ENCODE peak calls at places on chromosomes 6 and 20, in six cellular contexts. X is A549, U is adipocyte, G is tibial artery, R is upper lobe of right lung, F is pancreas. V is an unnamed sample. For H3K4me1, the result is how much of the 10 kb centered on the place peaks cover.

GRCh38 chr6:47103931-47104330 is 61.8 kb upstream of the ADGRF1 start:
- DNase-seq in X (peak), U (peak), G (peak), R (no peak), F (no peak), V (peak)

GRCh38 chr20:2822073-2822472 is 5.9 kb downstream of the TMEM239 start:
- DNase-seq in X (no peak), U (no peak), G (no peak), R (no peak), F (no peak), V (no peak)

GRCh38 chr6:83119742-83120300 is 52.4 kb downstream of the DOP1A start:
- DNase-seq in X (no peak), U (no peak), G (no peak), R (no peak), F (no peak), V (no peak)

GRCh38 chr20:8144282-8145245 is 12.5 kb downstream of the PLCB1 start:
- DNase-seq in X (no peak), U (peak), G (no peak), R (no peak), F (no peak), V (no peak)

GRCh38 chr6:30707281-30707850 is 9.7 kb downstream of the MDC1 start:
- DNase-seq in X (no peak), U (no peak), G (no peak), R (no peak), F (peak), V (no peak)

GRCh38 chr20:2879148-2879547 is 5.9 kb downstream of the PTPRA start:
- DNase-seq in X (no peak), U (peak), G (no peak), R (no peak), F (no peak), V (no peak)

GRCh38 chr6:12709116-12709515 is 7.5 kb upstream of the PHACTR1 start:
- DNase-seq in X (no peak), U (peak), G (no peak), R (no peak), F (no peak), V (no peak)

GRCh38 chr6:51112731-51113130 is 294.1 kb downstream of the TFAP2B start:
- DNase-seq in X (no peak), U (no peak), G (no peak), R (no peak), F (no peak), V (no peak)

GRCh38 chr6:21800948-21801438 is 207.4 kb downstream of the SOX4 start:
- DNase-seq in X (peak), U (peak), G (no peak), R (no peak), F (peak), V (no peak)

GRCh38 chr20:64095927-64096326 is 11.4 kb downstream of the NPBWR2 start:
- DNase-seq in X (no peak), U (no peak), G (no peak), R (no peak), F (no peak), V (no peak)

GRCh38 chr6:150492507-150492906 is 107.2 kb upstream of the PLEKHG1 start:
- DNase-seq in X (peak), U (no peak), G (no peak), R (no peak), F (no peak), V (no peak)

GRCh38 chr6:17855381-17855780 is 132.1 kb downstream of the KIF13A start:
- DNase-seq in X (no peak), U (no peak), G (no peak), R (no peak), F (no peak), V (no peak)

GRCh38 chr6:90156861-90157260 is 139.8 kb downstream of the BACH2 start:
- DNase-seq in X (no peak), U (no peak), G (no peak), R (no peak), F (no peak), V (no peak)

GRCh38 chr6:46903175-46903574 is 18.6 kb downstream of the ADGRF5 start:
- DNase-seq in X (no peak), U (no peak), G (no peak), R (no peak), F (peak), V (no peak)

GRCh38 chr20:38617011-38617829 is 15.6 kb downstream of the ARHGAP40 start:
- DNase-seq in X (peak), U (peak), G (no peak), R (no peak), F (no peak), V (no peak)

GRCh38 chr6:16334671-16335070 is 96.3 kb downstream of the GMPR start:
- DNase-seq in X (peak), U (peak), G (peak), R (no peak), F (no peak), V (peak)

GRCh38 chr6:159654483-159655098 is 38.5 kb downstream of the SOD2 start:
- DNase-seq in X (peak), U (peak), G (no peak), R (no peak), F (no peak), V (no peak)

GRCh38 chr6:109322825-109323580 is 59.3 kb downstream of the CD164 start:
- DNase-seq in X (no peak), U (no peak), G (peak), R (no peak), F (no peak), V (peak)

GRCh38 chr20:22833851-22834250 is 201.3 kb upstream of the SSTR4 start:
- DNase-seq in X (no peak), U (no peak), G (no peak), R (no peak), F (no peak), V (no peak)

GRCh38 chr6:154249499-154250298 is 106.9 kb downstream of the IPCEF1 start:
- DNase-seq in X (no peak), U (no peak), G (no peak), R (no peak), F (no peak), V (no peak)

GRCh38 chr20:61436674-61437279 is 184.7 kb downstream of the CDH4 start:
- DNase-seq in X (no peak), U (no peak), G (no peak), R (peak), F (no peak), V (no peak)

GRCh38 chr20:7926767-7927166 is 13.5 kb downstream of the HAO1 start:
- DNase-seq in X (no peak), U (peak), G (no peak), R (no peak), F (no peak), V (no peak)

GRCh38 chr20:63574829-63575720 is 1.0 kb upstream of the HELZ2 start:
- DNase-seq in X (no peak), U (peak), G (no peak), R (no peak), F (no peak), V (no peak)

GRCh38 chr6:127382413-127382812 is 39.0 kb upstream of the ECHDC1 start:
- DNase-seq in X (no peak), U (no peak), G (no peak), R (no peak), F (no peak), V (no peak)

GRCh38 chr6:215335-216034 is 76.8 kb upstream of the DUSP22 start:
- DNase-seq in X (no peak), U (no peak), G (no peak), R (peak), F (no peak), V (no peak)

GRCh38 chr20:23637282-23638221 is at the start of gene CST3:
- DNase-seq in X (peak), U (peak), G (peak), R (peak), F (peak), V (peak)

GRCh38 chr20:43055181-43055884 is 134.4 kb downstream of the PTPRT start:
- DNase-seq in X (no peak), U (no peak), G (no peak), R (no peak), F (peak), V (no peak)

GRCh38 chr6:4210619-4211419 is 75.4 kb upstream of the ECI2 start:
- DNase-seq in X (peak), U (peak), G (peak), R (peak), F (peak), V (peak)

GRCh38 chr6:43858161-43859153 is 88.4 kb downstream of the VEGFA start:
- DNase-seq in X (no peak), U (no peak), G (no peak), R (peak), F (no peak), V (no peak)

GRCh38 chr20:43459022-43459942 is 1.6 kb downstream of the SRSF6 start:
- DNase-seq in X (no peak), U (peak), G (no peak), R (no peak), F (peak), V (no peak)

GRCh38 chr6:147395158-147395557 is 113.3 kb upstream of the SAMD5 start:
- DNase-seq in X (no peak), U (peak), G (no peak), R (no peak), F (no peak), V (no peak)

DNA sequence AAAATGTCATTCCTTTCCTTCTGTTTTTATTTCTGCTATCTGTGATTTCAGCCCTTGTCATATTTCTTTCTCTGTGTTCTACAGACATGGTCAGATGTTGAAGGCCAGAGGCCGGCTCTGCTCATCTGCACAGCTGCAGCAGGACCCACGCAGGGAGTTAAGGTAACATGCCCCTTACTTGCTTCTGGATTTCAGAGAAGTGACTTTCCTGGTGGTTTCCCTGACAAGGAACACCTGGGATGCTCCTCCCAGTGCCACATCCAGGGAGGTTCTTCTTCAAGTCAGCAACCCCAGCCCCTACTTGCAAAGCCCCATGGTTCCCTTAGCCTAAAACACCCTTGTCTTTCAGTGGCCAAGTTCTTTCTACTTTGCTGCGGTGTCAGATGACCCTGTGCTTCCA is 41.3 kb downstream of the CDH26 start:
- DNase-seq in X (no peak), U (no peak), G (no peak), R (no peak), F (no peak), V (no peak)
- H3K4me1 ChIP-seq in X (under half), U (under half), G (under half), R (under half), F (under half), V (under half)

GRCh38 chr20:5113615-5113986 is 6.2 kb downstream of the PCNA start:
- DNase-seq in X (no peak), U (no peak), G (no peak), R (no peak), F (no peak), V (no peak)

GRCh38 chr20:5119143-5119434 is 669 bp downstream of the PCNA start:
- DNase-seq in X (no peak), U (no peak), G (no peak), R (no peak), F (no peak), V (no peak)

GRCh38 chr20:5116875-5117274 is 2.9 kb downstream of the PCNA start:
- DNase-seq in X (no peak), U (no peak), G (no peak), R (no peak), F (no peak), V (no peak)

GRCh38 chr20:5118220-5119142 is 1.3 kb downstream of the PCNA start:
- DNase-seq in X (no peak), U (no peak), G (no peak), R (no peak), F (no peak), V (no peak)

DNA sequence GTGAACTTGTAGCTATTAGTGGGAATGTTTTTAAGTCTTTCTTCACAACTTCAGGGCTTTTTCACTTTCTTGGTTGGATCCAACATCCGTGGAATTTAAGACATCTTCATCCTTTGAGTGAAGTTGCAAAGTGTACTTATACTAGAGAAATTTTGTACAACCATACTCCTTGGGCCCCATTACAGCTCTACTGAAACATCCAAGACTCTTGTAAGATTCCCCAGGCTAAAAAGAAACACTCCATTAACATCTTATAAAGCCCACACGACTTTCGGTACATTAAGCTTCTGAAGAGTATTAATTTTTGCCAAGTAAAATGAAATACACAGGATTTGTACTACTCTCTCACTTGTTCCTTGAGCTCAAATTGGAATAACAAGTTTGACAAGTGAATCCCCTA is 5.4 kb downstream of the PCNA start:
- DNase-seq in X (no peak), U (no peak), G (no peak), R (no peak), F (no peak), V (no peak)
- H3K4me3 ChIP-seq in X (no peak), U (no peak), G (no peak), R (no peak), F (no peak), V (no peak)

GRCh38 chr6:136012198-136012884 is 160.8 kb downstream of the PDE7B start:
- DNase-seq in X (no peak), U (peak), G (no peak), R (no peak), F (no peak), V (no peak)

GRCh38 chr6:136011475-136011874 is 160.0 kb downstream of the PDE7B start:
- DNase-seq in X (no peak), U (peak), G (no peak), R (no peak), F (no peak), V (no peak)

GRCh38 chr6:136012948-136013347 is 161.4 kb downstream of the PDE7B start:
- DNase-seq in X (no peak), U (peak), G (no peak), R (no peak), F (no peak), V (no peak)

DNA sequence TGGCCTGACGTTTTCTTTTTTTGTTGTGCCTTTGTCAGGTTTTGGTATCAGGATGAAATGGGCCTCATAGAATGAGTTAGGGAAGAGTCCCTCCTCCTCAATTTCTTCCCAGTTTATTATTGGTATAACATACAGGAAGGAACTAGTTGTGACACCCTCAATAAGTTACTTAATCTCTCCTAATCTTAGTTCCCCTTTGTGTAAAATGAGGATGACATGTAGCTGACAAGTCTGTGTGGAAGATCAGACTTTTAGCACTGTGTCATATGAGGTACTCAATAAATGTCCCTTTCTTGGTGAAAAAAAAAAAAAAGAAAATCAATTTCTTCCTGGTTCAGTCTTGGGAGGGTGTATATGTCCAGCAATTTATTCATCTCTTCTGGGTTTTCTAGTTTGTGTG is 155.9 kb downstream of the PDE7B start:
- DNase-seq in X (no peak), U (no peak), G (no peak), R (no peak), F (no peak), V (no peak)
- H3K4me1 ChIP-seq in X (under half), U (under half), G (under half), R (under half), F (under half), V (under half)

GRCh38 chr6:117272032-117272866 is 6.9 kb downstream of the VGLL2 start:
- DNase-seq in X (no peak), U (no peak), G (no peak), R (no peak), F (no peak), V (no peak)

GRCh38 chr6:117272886-117273285 is 7.5 kb downstream of the VGLL2 start:
- DNase-seq in X (no peak), U (no peak), G (no peak), R (no peak), F (no peak), V (no peak)

GRCh38 chr6:117269649-117270120 is 4.3 kb downstream of the VGLL2 start:
- DNase-seq in X (no peak), U (no peak), G (no peak), R (no peak), F (no peak), V (no peak)

GRCh38 chr6:117270121-117270959 is 5.0 kb downstream of the VGLL2 start:
- DNase-seq in X (no peak), U (peak), G (no peak), R (no peak), F (no peak), V (no peak)

DNA sequence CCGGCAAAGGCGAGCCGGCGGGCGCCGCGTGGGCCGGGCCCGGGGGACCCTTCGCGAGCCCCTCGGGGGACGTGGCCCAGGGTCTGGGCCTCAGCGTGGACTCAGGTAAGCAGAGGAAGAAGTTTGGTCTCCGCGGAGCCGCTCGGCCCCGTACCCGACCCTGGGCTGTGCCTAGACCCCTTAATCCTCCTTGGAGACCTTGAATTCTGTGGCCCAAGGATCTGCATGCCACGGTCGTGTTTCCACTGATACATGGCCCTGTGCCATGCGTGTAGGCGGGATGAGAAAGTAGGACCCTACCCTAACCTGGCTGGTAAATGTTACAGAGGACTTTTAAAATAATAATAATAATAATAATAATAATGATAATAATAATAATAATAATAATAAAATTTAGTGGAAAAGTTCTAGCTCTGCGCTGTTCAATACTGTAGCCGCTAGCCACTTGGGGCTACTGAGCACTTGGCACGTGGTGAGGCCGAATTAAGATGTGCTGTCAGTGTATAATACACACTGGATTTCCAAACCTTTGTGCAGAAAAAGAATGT is 5.7 kb downstream of the VGLL2 start:
- DNase-seq in X (no peak), U (no peak), G (no peak), R (no peak), F (no peak), V (no peak)
- H3K4me3 ChIP-seq in X (peak), U (no peak), G (peak), R (no peak), F (peak), V (no peak)

DNA sequence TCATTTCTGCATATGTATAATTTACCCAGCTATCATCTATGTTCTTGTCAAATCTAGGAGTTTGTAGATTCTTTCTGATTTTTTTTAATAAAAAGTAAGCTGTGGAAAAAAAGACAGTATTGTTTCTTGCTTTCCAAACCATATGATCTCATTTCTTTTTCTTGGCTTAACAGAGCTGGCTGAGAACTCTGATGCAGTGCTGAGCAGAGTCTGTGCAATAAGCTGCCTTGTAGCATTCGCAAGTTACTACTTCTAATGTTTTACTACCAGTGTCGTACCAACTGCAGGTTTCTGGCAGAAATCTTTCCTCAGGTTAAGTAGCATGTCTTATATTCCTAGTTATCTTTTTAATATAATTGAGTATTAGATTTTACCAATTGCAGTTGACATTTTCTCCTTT is 15.6 kb downstream of the RRBP1 start:
- DNase-seq in X (no peak), U (peak), G (no peak), R (no peak), F (peak), V (peak)
- H3K4me1 ChIP-seq in X (under half), U (half or more), G (under half), R (under half), F (half or more), V (under half)

GRCh38 chr6:6685249-6685667 is 96.7 kb downstream of the LY86 start:
- DNase-seq in X (no peak), U (no peak), G (no peak), R (no peak), F (no peak), V (no peak)

GRCh38 chr6:6688283-6688682 is 99.8 kb downstream of the LY86 start:
- DNase-seq in X (no peak), U (no peak), G (no peak), R (no peak), F (no peak), V (no peak)

GRCh38 chr6:6686748-6687601 is 98.5 kb downstream of the LY86 start:
- DNase-seq in X (peak), U (peak), G (peak), R (peak), F (peak), V (peak)

GRCh38 chr6:6684365-6684833 is 95.9 kb downstream of the LY86 start:
- DNase-seq in X (no peak), U (no peak), G (no peak), R (no peak), F (no peak), V (no peak)

GRCh38 chr6:6686176-6686575 is 97.7 kb downstream of the LY86 start:
- DNase-seq in X (no peak), U (no peak), G (no peak), R (no peak), F (no peak), V (no peak)
- H3K4me3 ChIP-seq in X (peak), U (no peak), G (no peak), R (peak), F (peak), V (no peak)

DNA sequence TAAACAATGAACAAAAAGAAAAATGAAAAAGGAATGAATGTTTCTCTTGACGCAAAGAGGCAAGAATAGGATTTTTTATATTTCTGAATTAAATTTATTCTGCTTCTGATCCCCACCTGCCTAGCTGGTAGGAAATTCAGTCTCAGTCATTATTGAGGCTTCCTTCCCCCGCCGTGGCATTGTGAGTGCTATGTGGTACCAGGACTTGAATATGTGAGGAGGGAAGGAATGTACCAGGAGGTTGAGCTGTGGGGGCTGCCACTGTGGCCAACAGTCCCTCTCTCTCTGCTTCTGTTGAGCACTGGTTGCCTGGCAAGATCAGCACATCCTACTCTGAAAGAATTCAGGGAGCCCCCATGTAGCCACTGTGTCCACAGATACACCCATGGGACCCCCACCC is 368.1 kb upstream of the JARID2 start:
- DNase-seq in X (no peak), U (no peak), G (no peak), R (no peak), F (no peak), V (no peak)
- H3K4me1 ChIP-seq in X (under half), U (under half), G (under half), R (under half), F (under half), V (under half)

V was measured in tibial nerve.